ENCODE peak calls at places on chromosomes 7 and 10, in four cellular contexts. E, Q, R and T are unnamed samples.
A peak's percentile ranks its signal among the peaks of the same experiment; 100 is the strongest.

GRCh38 chr7:105808703-105809590 is 67.5 kb downstream of the ATXN7L1 start:
- DNase-seq in E (no peak), Q (no peak), R (no peak), T (peak; percentile 73)

GRCh38 chr10:24730811-24731210 is 7.1 kb upstream of the ARHGAP21 start:
- DNase-seq in E (no peak), Q (no peak), R (no peak), T (no peak)

GRCh38 chr7:25244193-25244592 is 15.9 kb upstream of the NPVF start:
- DNase-seq in E (no peak), Q (no peak), R (no peak), T (no peak)

GRCh38 chr7:151661556-151661955 is 141.9 kb upstream of the RHEB start:
- DNase-seq in E (no peak), Q (no peak), R (no peak), T (no peak)

GRCh38 chr10:71757450-71757918 is 15.8 kb downstream of the VSIR start:
- DNase-seq in E (no peak), Q (no peak), R (peak; percentile 70), T (no peak)

GRCh38 chr10:80855348-80855971 is 317.8 kb downstream of the SH2D4B start:
- DNase-seq in E (peak; percentile 31), Q (no peak), R (peak; percentile 50), T (peak; percentile 33)

GRCh38 chr10:47253030-47253637 is 46.9 kb upstream of the GDF10 start:
- DNase-seq in E (no peak), Q (no peak), R (no peak), T (no peak)

GRCh38 chr10:28676297-28676967 is 889 bp upstream of the BAMBI start:
- DNase-seq in E (no peak), Q (no peak), R (no peak), T (peak; percentile 21)

GRCh38 chr10:3131098-3131497 is 41.5 kb downstream of the PITRM1 start:
- DNase-seq in E (peak; percentile 70), Q (no peak), R (no peak), T (no peak)

GRCh38 chr7:107972986-107973385 is 30.0 kb downstream of the LAMB1 start:
- DNase-seq in E (no peak), Q (no peak), R (no peak), T (no peak)

GRCh38 chr7:4838626-4839334 is 23.1 kb downstream of the PAPOLB start:
- DNase-seq in E (no peak), Q (no peak), R (no peak), T (no peak)

GRCh38 chr7:824106-824505 is 8.2 kb upstream of the SUN1 start:
- DNase-seq in E (no peak), Q (no peak), R (peak; percentile 77), T (no peak)

GRCh38 chr10:87635498-87636312 is 24.0 kb upstream of the PAPSS2 start:
- DNase-seq in E (peak; percentile 48), Q (peak; percentile 61), R (no peak), T (no peak)

GRCh38 chr7:102125127-102125561 is 161.5 kb upstream of the SH2B2 start:
- DNase-seq in E (peak; percentile 77), Q (peak; percentile 79), R (no peak), T (no peak)

GRCh38 chr7:44749992-44750391 is 1.3 kb downstream of the ZMIZ2 start:
- DNase-seq in E (no peak), Q (no peak), R (no peak), T (no peak)

GRCh38 chr10:102831322-102832071 is 5.7 kb downstream of the CYP17A1 start:
- DNase-seq in E (no peak), Q (no peak), R (no peak), T (no peak)

GRCh38 chr7:87210506-87210905 is 9.0 kb downstream of the TMEM243 start:
- DNase-seq in E (no peak), Q (no peak), R (no peak), T (no peak)

GRCh38 chr10:111762114-111762513 is 421.5 kb downstream of the GPAM start:
- DNase-seq in E (no peak), Q (no peak), R (no peak), T (peak; percentile 2)

GRCh38 chr7:100166317-100166940 is 2.0 kb downstream of the GAL3ST4 start:
- DNase-seq in E (no peak), Q (no peak), R (peak; percentile 21), T (no peak)

GRCh38 chr10:83522881-83523386 is 616.4 kb upstream of the GHITM start:
- DNase-seq in E (peak; percentile 10), Q (no peak), R (peak; percentile 29), T (no peak)

DNA sequence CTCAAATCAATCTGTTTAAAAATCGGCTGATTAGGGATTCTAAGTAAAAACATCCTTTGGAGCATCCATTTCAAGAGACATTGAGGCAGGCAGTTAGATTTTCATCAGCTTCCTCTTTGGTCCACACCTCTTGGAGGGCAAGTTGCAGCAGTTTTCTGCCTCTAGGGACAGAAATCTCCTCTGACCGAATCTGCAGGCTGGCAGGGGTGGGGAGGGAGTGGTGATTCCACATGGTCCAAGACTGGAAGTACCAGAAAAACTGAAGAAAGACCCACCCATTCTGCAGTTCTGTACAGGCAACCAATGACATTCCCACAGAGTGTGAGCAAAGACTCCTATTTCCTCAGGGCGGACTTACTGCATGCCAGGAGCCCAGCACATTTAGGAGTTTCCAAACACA is 29.0 kb downstream of the FGFBP3 start:
- DNase-seq in E (peak; percentile 28), Q (no peak), R (no peak), T (no peak)
- TF ChIP-seq EZH2phosphoT487 in E (no peak), Q (no peak), R (no peak), T (no peak)

GRCh38 chr10:93481213-93481930 is 762 bp downstream of the MYOF start:
- DNase-seq in E (no peak), Q (no peak), R (no peak), T (no peak)

GRCh38 chr10:93481931-93482834 is at the start of gene MYOF:
- DNase-seq in E (peak; percentile 87), Q (peak; percentile 78), R (peak; percentile 65), T (peak; percentile 72)

GRCh38 chr10:93491589-93492121 is 4.8 kb upstream of the CEP55 start:
- DNase-seq in E (no peak), Q (no peak), R (no peak), T (no peak)

GRCh38 chr10:93488956-93489528 is 6.9 kb upstream of the MYOF start:
- DNase-seq in E (no peak), Q (no peak), R (no peak), T (no peak)

DNA sequence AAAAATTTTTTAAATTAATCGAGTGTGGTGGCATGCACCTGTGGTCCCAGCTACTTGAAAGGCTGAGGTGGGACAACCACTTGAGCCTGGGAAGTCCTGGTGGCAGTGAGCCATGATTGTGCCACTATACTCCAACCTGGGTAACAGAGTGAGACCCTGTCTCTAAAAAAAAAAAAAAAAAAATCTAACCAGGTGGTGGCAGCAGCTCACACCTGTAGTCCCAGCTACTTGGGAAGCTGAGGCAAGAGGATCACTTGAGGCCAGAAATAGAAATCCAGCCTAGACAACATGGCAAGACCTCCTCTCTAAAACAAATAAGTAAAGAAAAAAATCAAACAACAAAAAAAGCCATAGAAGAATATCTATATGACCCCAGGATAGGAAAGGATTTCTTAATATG is 3.6 kb upstream of the MYOF start:
- DNase-seq in E (no peak), Q (no peak), R (no peak), T (peak; percentile 13)
- TF ChIP-seq CTCF in E (peak; percentile 25), Q (peak; percentile 28), R (no peak), T (peak; percentile 58)

DNA sequence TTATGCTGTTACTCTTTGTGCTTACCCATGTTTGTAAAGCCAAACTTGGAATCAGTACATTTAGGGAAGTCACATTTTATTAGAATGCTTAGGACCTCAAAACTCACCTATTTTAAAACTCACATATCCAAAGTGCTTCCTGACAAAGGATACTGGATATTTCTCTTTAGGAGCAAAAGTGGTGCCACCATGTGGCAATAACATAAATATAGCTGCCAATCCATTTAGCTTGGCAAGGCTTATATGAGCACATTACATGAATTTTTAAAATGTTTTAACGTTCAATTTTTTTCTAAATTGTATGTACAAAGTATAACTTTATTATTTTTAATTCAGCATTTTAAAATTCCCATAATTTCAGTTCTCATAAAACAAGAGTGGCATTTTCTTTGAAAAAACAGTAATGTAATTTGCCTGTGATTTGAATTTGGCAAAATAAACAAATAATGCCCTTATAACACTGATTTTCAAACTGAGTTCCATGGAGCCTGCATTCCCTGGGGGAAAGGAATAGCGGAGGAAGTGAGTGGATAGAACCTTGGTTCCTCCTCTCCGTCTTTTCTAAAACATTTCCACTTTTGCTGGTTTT is 75.4 kb downstream of the HDAC9 start:
- DNase-seq in E (peak; percentile 40), Q (peak; percentile 31), R (peak; percentile 65), T (peak; percentile 39)
- H3K4me3 ChIP-seq in E (no peak overlapping the region), Q (no peak overlapping the region), R (no peak overlapping the region), T (no peak overlapping the region)

GRCh38 chr10:11611248-11612003 is at the start of gene USP6NL:
- DNase-seq in E (peak; percentile 95), Q (peak; percentile 41), R (peak; percentile 96), T (peak; percentile 90)

GRCh38 chr10:11612004-11613001 is 853 bp upstream of the USP6NL start:
- DNase-seq in E (peak; percentile 16), Q (no peak), R (no peak), T (peak; percentile 55)

GRCh38 chr10:11617233-11617632 is 5.8 kb upstream of the USP6NL start:
- DNase-seq in E (no peak), Q (no peak), R (no peak), T (peak; percentile 31)

GRCh38 chr10:11616021-11616420 is 4.6 kb upstream of the USP6NL start:
- DNase-seq in E (no peak), Q (no peak), R (no peak), T (no peak)

DNA sequence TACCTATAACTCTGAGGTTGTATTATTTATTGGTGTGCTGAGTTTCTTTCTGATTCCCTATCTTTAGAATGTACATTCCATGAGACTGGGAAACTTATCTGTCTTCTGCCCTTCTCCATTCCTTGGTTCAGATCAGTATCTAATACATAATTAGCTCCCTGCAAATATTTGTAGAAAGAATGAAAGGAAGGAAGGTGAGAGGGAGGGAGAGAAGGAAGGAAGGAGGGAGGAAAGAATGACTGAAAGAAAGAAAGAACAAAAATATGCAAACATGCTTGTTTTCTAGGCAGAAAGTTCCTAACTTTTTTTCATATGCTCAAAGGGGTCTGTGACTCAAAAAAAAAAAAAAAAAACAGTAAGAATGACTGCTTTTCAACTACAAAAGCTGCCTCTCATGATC is 3.9 kb upstream of the USP6NL start:
- DNase-seq in E (no peak), Q (no peak), R (no peak), T (no peak)
- TF ChIP-seq EZH2phosphoT487 in E (no peak), Q (no peak), R (no peak), T (no peak)

GRCh38 chr7:13725591-13725990 is 263.9 kb downstream of the ETV1 start:
- DNase-seq in E (no peak), Q (no peak), R (no peak), T (no peak)
- TF ChIP-seq CTCF in E (peak; percentile 22), Q (peak; percentile 4), R (peak; percentile 39), T (no peak)